ENCODE peak calls at places on chromosomes 3 and 15, in nine cellular contexts. F is activated CD8-positive, alpha-beta memory T cell treated with anti-CD3 and anti-CD28 coated beads, Interleukin-2, amount 50 U/mL, for 48 hours; H is HT-29; A is AG04449; B is left colon; Z is naive thymus-derived CD4-positive, alpha-beta T cell; U is neural progenitor cell; X is posterior vena cava; V is AG09319. L is an unnamed sample.

GRCh38 chr3:196431193-196432136 is 762 bp downstream of the UBXN7 start:
- DNase-seq in F (peak; percentile 61), H (peak; percentile 45), A (no peak), B (peak; percentile 28), Z (peak; percentile 35), U (peak; percentile 32), X (peak; percentile 83), V (no peak), L (no peak)

GRCh38 chr15:50182233-50183013 is 427 bp downstream of the SLC27A2 start:
- DNase-seq in F (peak; percentile 80), H (peak; percentile 55), A (no peak), B (no peak), Z (peak; percentile 2), U (peak; percentile 61), X (peak; percentile 81), V (no peak), L (no peak)

GRCh38 chr3:21672303-21672702 is 78.7 kb downstream of the ZNF385D start:
- DNase-seq in F (no peak), H (no peak), A (peak; percentile 47), B (no peak), Z (no peak), U (no peak), X (no peak), V (peak; percentile 70), L (peak; percentile 92)

GRCh38 chr3:132229641-132230040 is 87.6 kb upstream of the ACP3 start:
- DNase-seq in F (no peak), H (no peak), A (no peak), B (no peak), Z (no peak), U (no peak), X (no peak), V (no peak), L (no peak)

GRCh38 chr3:95721938-95722337 is 1092.5 kb upstream of the EPHA6 start:
- DNase-seq in F (no peak), H (peak; percentile 11), A (no peak), B (no peak), Z (no peak), U (no peak), X (no peak), V (no peak), L (no peak)

GRCh38 chr3:45551214-45552010 is 43.1 kb upstream of the LIMD1 start:
- DNase-seq in F (no peak), H (no peak), A (peak; percentile 87), B (peak; percentile 53), Z (no peak), U (no peak), X (peak; percentile 92), V (peak; percentile 83), L (peak; percentile 88)

GRCh38 chr3:40309925-40310635 is 573 bp downstream of the EIF1B start:
- DNase-seq in F (peak; percentile 75), H (peak; percentile 8), A (no peak), B (peak; percentile 44), Z (no peak), U (peak; percentile 69), X (peak; percentile 86), V (no peak), L (no peak)

GRCh38 chr15:28930011-28930410 is 44.2 kb downstream of the APBA2 start:
- DNase-seq in F (no peak), H (no peak), A (no peak), B (no peak), Z (no peak), U (no peak), X (peak; percentile 68), V (no peak), L (no peak)

GRCh38 chr3:99760602-99761001 is 57.1 kb upstream of the CMSS1 start:
- DNase-seq in F (no peak), H (no peak), A (no peak), B (no peak), Z (no peak), U (no peak), X (no peak), V (no peak), L (no peak)

GRCh38 chr3:112681822-112682325 is 40.9 kb upstream of the CCDC80 start:
- DNase-seq in F (no peak), H (no peak), A (peak; percentile 67), B (no peak), Z (no peak), U (no peak), X (no peak), V (peak; percentile 61), L (no peak)

GRCh38 chr3:34132069-34132677 is 333.7 kb downstream of the PDCD6IP start:
- DNase-seq in F (no peak), H (no peak), A (no peak), B (no peak), Z (no peak), U (no peak), X (no peak), V (no peak), L (no peak)

GRCh38 chr15:95131071-95131683 is 899.8 kb downstream of the MCTP2 start:
- DNase-seq in F (no peak), H (no peak), A (no peak), B (no peak), Z (no peak), U (no peak), X (no peak), V (no peak), L (no peak)

GRCh38 chr3:100992086-100993033 is 861 bp downstream of the ABI3BP start:
- DNase-seq in F (no peak), H (no peak), A (no peak), B (peak; percentile 28), Z (no peak), U (no peak), X (no peak), V (no peak), L (no peak)

GRCh38 chr15:42507514-42507913 is 12.1 kb downstream of the SNAP23 start:
- DNase-seq in F (no peak), H (no peak), A (no peak), B (no peak), Z (no peak), U (no peak), X (no peak), V (no peak), L (no peak)

GRCh38 chr15:41020311-41020710 is 67.0 kb downstream of the CHAC1 start:
- DNase-seq in F (no peak), H (no peak), A (no peak), B (no peak), Z (no peak), U (no peak), X (no peak), V (no peak), L (no peak)

GRCh38 chr15:40838756-40839155 is 5.1 kb upstream of the SPINT1 start:
- DNase-seq in F (no peak), H (no peak), A (no peak), B (no peak), Z (no peak), U (no peak), X (no peak), V (no peak), L (peak; percentile 33)

GRCh38 chr3:109177888-109178287 is 41.4 kb downstream of the C3orf85 start:
- DNase-seq in F (no peak), H (no peak), A (no peak), B (no peak), Z (no peak), U (no peak), X (no peak), V (no peak), L (no peak)

GRCh38 chr3:22685598-22685997 is 517.5 kb upstream of the UBE2E2 start:
- DNase-seq in F (no peak), H (peak; percentile 15), A (no peak), B (no peak), Z (no peak), U (peak; percentile 13), X (no peak), V (no peak), L (no peak)

GRCh38 chr15:31228980-31229826 is 97.4 kb upstream of the KLF13 start:
- DNase-seq in F (no peak), H (peak; percentile 58), A (no peak), B (peak; percentile 68), Z (no peak), U (peak; percentile 42), X (no peak), V (no peak), L (no peak)

GRCh38 chr3:134059680-134060560 is 30.2 kb upstream of the SLCO2A1 start:
- DNase-seq in F (no peak), H (no peak), A (no peak), B (no peak), Z (no peak), U (no peak), X (no peak), V (no peak), L (no peak)

GRCh38 chr3:134330895-134331810 is 43.1 kb downstream of the AMOTL2 start:
- DNase-seq in F (no peak), H (no peak), A (no peak), B (peak; percentile 30), Z (no peak), U (no peak), X (peak; percentile 85), V (no peak), L (peak; percentile 88)

GRCh38 chr3:195003006-195003892 is 267.7 kb downstream of the XXYLT1 start:
- DNase-seq in F (peak; percentile 41), H (no peak), A (no peak), B (no peak), Z (no peak), U (no peak), X (peak; percentile 89), V (peak; percentile 22), L (no peak)

GRCh38 chr3:52150357-52150756 is 3.9 kb downstream of the POC1A start:
- DNase-seq in F (no peak), H (no peak), A (no peak), B (no peak), Z (no peak), U (no peak), X (no peak), V (no peak), L (no peak)

GRCh38 chr3:169260296-169260695 is 403.2 kb downstream of the MECOM start:
- DNase-seq in F (no peak), H (no peak), A (no peak), B (no peak), Z (no peak), U (no peak), X (no peak), V (no peak), L (no peak)

GRCh38 chr3:79015854-79016253 is 751.9 kb downstream of the ROBO1 start:
- DNase-seq in F (no peak), H (no peak), A (no peak), B (no peak), Z (no peak), U (no peak), X (no peak), V (no peak), L (no peak)

GRCh38 chr3:49339593-49339946 is 283 bp downstream of the USP4 start:
- DNase-seq in F (no peak), H (no peak), A (no peak), B (peak; percentile 31), Z (no peak), U (peak; percentile 76), X (peak; percentile 83), V (no peak), L (no peak)

GRCh38 chr3:33557279-33557678 is 117.1 kb upstream of the UBP1 start:
- DNase-seq in F (no peak), H (no peak), A (no peak), B (no peak), Z (no peak), U (no peak), X (no peak), V (no peak), L (no peak)

GRCh38 chr15:72859023-72859756 is 75.6 kb upstream of the ADPGK start:
- DNase-seq in F (peak; percentile 36), H (no peak), A (no peak), B (peak; percentile 39), Z (no peak), U (no peak), X (no peak), V (no peak), L (no peak)

GRCh38 chr3:193391902-193392301 is 13.3 kb upstream of the ATP13A5 start:
- DNase-seq in F (no peak), H (no peak), A (no peak), B (no peak), Z (no peak), U (peak; percentile 33), X (no peak), V (no peak), L (no peak)

GRCh38 chr3:45537960-45538640 is 56.5 kb upstream of the LIMD1 start:
- DNase-seq in F (no peak), H (no peak), A (no peak), B (no peak), Z (no peak), U (no peak), X (no peak), V (no peak), L (no peak)

GRCh38 chr3:11452988-11453847 is 181.0 kb downstream of the ATG7 start:
- DNase-seq in F (no peak), H (no peak), A (peak; percentile 26), B (no peak), Z (no peak), U (peak; percentile 19), X (no peak), V (no peak), L (peak; percentile 23)

L was measured in GM04503.